ENCODE peak calls at places on chromosome 1, in four cellular contexts. A is stimulated activated CD4-positive, alpha-beta T cell treated with anti-CD3 and anti-CD28 coated beads, Interleukin-2, amount 100 ng/mL, for 24 hours; Y is stimulated activated naive CD8-positive, alpha-beta T cell treated with anti-CD3 and anti-CD28 coated beads, Interleukin-15, amount 100 ng/mL, for 72 hours; P is ELR. E is an unnamed sample.

GRCh38 chr1:63148825-63149645 is 173.3 kb upstream of the FOXD3 start:
- DNase-seq in A (peak; percentile 8), Y (peak; percentile 11), P (peak; percentile 62), E (peak; percentile 56)

GRCh38 chr1:201602413-201603265 is 63.7 kb downstream of the NAV1 start:
- DNase-seq in A (no peak), Y (no peak), P (peak; percentile 93), E (peak; percentile 67)

GRCh38 chr1:73674945-73675561 is 522.9 kb downstream of the LRRIQ3 start:
- DNase-seq in A (no peak), Y (no peak), P (peak; percentile 29), E (no peak)

GRCh38 chr1:65260851-65261473 is 48.4 kb upstream of the DNAJC6 start:
- DNase-seq in A (no peak), Y (peak; percentile 23), P (peak; percentile 90), E (peak; percentile 56)

GRCh38 chr1:70542856-70543255 is 131.8 kb downstream of the CTH start:
- DNase-seq in A (no peak), Y (no peak), P (no peak), E (no peak)

GRCh38 chr1:28510350-28511223 is 4.7 kb downstream of the RCC1 start:
- DNase-seq in A (peak; percentile 50), Y (no peak), P (peak; percentile 83), E (no peak)

GRCh38 chr1:31182352-31182751 is 57.3 kb downstream of the NKAIN1 start:
- DNase-seq in A (peak; percentile 64), Y (peak; percentile 32), P (peak; percentile 96), E (peak; percentile 72)

GRCh38 chr1:157490337-157491165 is 61.8 kb downstream of the FCRL5 start:
- DNase-seq in A (peak; percentile 78), Y (peak; percentile 61), P (peak; percentile 77), E (peak; percentile 72)

GRCh38 chr1:228377664-228378452 is 28.8 kb downstream of the TRIM11 start:
- DNase-seq in A (peak; percentile 24), Y (peak; percentile 23), P (no peak), E (no peak)

GRCh38 chr1:51679435-51679834 is 62.5 kb downstream of the OSBPL9 start:
- DNase-seq in A (no peak), Y (no peak), P (peak; percentile 70), E (no peak)

GRCh38 chr1:82778612-82779011 is 977.9 kb downstream of the ADGRL2 start:
- DNase-seq in A (no peak), Y (no peak), P (peak; percentile 2), E (no peak)

GRCh38 chr1:97084566-97084965 is 363.0 kb downstream of the PTBP2 start:
- DNase-seq in A (no peak), Y (no peak), P (peak; percentile 62), E (no peak)

GRCh38 chr1:113278777-113279176 is 111.5 kb upstream of the MAGI3 start:
- DNase-seq in A (no peak), Y (no peak), P (no peak), E (no peak)

GRCh38 chr1:116375165-116375883 is 2.3 kb downstream of the ATP1A1 start:
- DNase-seq in A (no peak), Y (no peak), P (peak; percentile 21), E (no peak)

GRCh38 chr1:203795382-203796222 is at the start of the genes ZBED6 and ZC3H11A:
- DNase-seq in A (peak; percentile 97), Y (peak; percentile 98), P (peak; percentile 100), E (peak; percentile 99)

GRCh38 chr1:228334226-228334935 is 72.3 kb downstream of the TRIM11 start:
- DNase-seq in A (no peak), Y (no peak), P (no peak), E (no peak)

E was measured in head of caudate nucleus.